ENCODE peak calls at places on chromosome 13, in six cellular contexts. A is fibroblast of mammary gland; M is esophagus muscularis mucosa; O is WTC11; Y is endothelial cell of umbilical vein; C is CD8-positive, alpha-beta T cell. X is an unnamed sample.

GRCh38 chr13:51737609-51738008 is 66.4 kb downstream of the DHRS12 start:
- DNase-seq in O (no peak), C (no peak), A (no peak), M (peak; percentile 17), Y (no peak), X (no peak)

GRCh38 chr13:49760555-49760954 is 31.9 kb downstream of the KPNA3 start:
- DNase-seq in Y (no peak), A (no peak), M (no peak), C (no peak), O (no peak), X (no peak)

GRCh38 chr13:62250501-62251175 is 835.0 kb upstream of the PCDH20 start:
- DNase-seq in C (no peak), M (no peak), O (no peak), Y (no peak), A (no peak), X (no peak)

GRCh38 chr13:90238433-90238832 is 1109.1 kb upstream of the MIR17HG start:
- DNase-seq in M (no peak), O (no peak), C (no peak), A (no peak), Y (no peak), X (no peak)

GRCh38 chr13:36882829-36883390 is 37.1 kb downstream of the SMAD9 start:
- DNase-seq in M (no peak), Y (no peak), C (no peak), O (no peak), A (no peak), X (no peak)

GRCh38 chr13:67619987-67620386 is 389.9 kb upstream of the PCDH9 start:
- DNase-seq in O (no peak), Y (no peak), A (peak; percentile 28), C (no peak), M (no peak), X (no peak)

GRCh38 chr13:30191491-30192100 is 115.8 kb downstream of the KATNAL1 start:
- DNase-seq in O (no peak), A (peak; percentile 38), Y (no peak), C (no peak), M (peak; percentile 72), X (no peak)

GRCh38 chr13:19156013-19156825 is 25.4 kb downstream of the TUBA3C start:
- DNase-seq in C (no peak), M (peak; percentile 79), A (no peak), O (no peak), Y (no peak), X (no peak)

GRCh38 chr13:35478384-35479222 is 2.1 kb upstream of the MAB21L1 start:
- DNase-seq in A (no peak), Y (no peak), O (peak; percentile 52), M (no peak), C (no peak), X (no peak)

GRCh38 chr13:52411629-52412028 is 5.7 kb upstream of the THSD1 start:
- DNase-seq in C (no peak), M (no peak), Y (no peak), A (peak; percentile 87), O (no peak), X (peak; percentile 45)

GRCh38 chr13:60226507-60226906 is 62.8 kb upstream of the DIAPH3 start:
- DNase-seq in A (peak; percentile 35), M (no peak), Y (peak; percentile 9), O (peak; percentile 42), C (no peak), X (no peak)

GRCh38 chr13:85520445-85520844 is 278.8 kb downstream of the SLITRK6 start:
- DNase-seq in A (peak; percentile 45), M (no peak), Y (no peak), C (no peak), O (no peak), X (no peak)

GRCh38 chr13:92346046-92346445 is 880.6 kb upstream of the GPC6 start:
- DNase-seq in A (no peak), O (no peak), C (no peak), M (no peak), Y (no peak), X (no peak)

GRCh38 chr13:99218969-99219368 is 18.3 kb downstream of the UBAC2 start:
- DNase-seq in Y (no peak), A (no peak), O (no peak), C (peak; percentile 79), M (peak; percentile 34), X (no peak)

GRCh38 chr13:105278797-105279425 is 1256.6 kb downstream of the EFNB2 start:
- DNase-seq in M (no peak), Y (no peak), A (no peak), C (no peak), O (peak; percentile 13), X (no peak)

GRCh38 chr13:99207511-99207910 is 6.9 kb downstream of the UBAC2 start:
- DNase-seq in A (no peak), O (no peak), Y (no peak), M (peak; percentile 47), C (no peak), X (no peak)

GRCh38 chr13:51894239-51894638 is 32.5 kb downstream of the CCDC70 start:
- DNase-seq in O (no peak), A (no peak), C (peak; percentile 21), M (no peak), Y (no peak), X (no peak)

GRCh38 chr13:114099191-114099590 is 33.2 kb downstream of the RASA3 start:
- DNase-seq in Y (no peak), M (peak; percentile 94), A (peak; percentile 95), C (no peak), O (peak; percentile 24), X (peak; percentile 82)

GRCh38 chr13:73248711-73249580 is 190.1 kb downstream of the KLF5 start:
- DNase-seq in A (no peak), O (no peak), Y (no peak), C (no peak), M (no peak), X (no peak)

GRCh38 chr13:53138369-53139036 is 109.9 kb downstream of the OLFM4 start:
- DNase-seq in O (no peak), M (no peak), C (no peak), A (peak; percentile 47), Y (no peak), X (no peak)

GRCh38 chr13:74883834-74884233 is 598.1 kb downstream of the TBC1D4 start:
- DNase-seq in Y (no peak), C (no peak), O (no peak), A (peak; percentile 25), M (no peak), X (no peak)
- TF ChIP-seq CTCF in Y (no peak), C (no peak), O (no peak), A (peak; percentile 24), M (no peak), X (no peak)

GRCh38 chr13:39675904-39676303 is 20.4 kb downstream of the COG6 start:
- DNase-seq in M (no peak), C (no peak), Y (no peak), A (no peak), O (no peak), X (no peak)

GRCh38 chr13:39682310-39682709 is 26.8 kb downstream of the COG6 start:
- DNase-seq in A (no peak), M (no peak), O (no peak), C (no peak), Y (no peak), X (no peak)

GRCh38 chr13:39672378-39673132 is 17.1 kb downstream of the COG6 start:
- DNase-seq in Y (no peak), C (no peak), A (peak; percentile 23), M (no peak), O (no peak), X (no peak)

GRCh38 chr13:39676315-39676876 is 20.9 kb downstream of the COG6 start:
- DNase-seq in A (peak; percentile 68), Y (peak; percentile 55), O (no peak), M (no peak), C (no peak), X (no peak)
- TF ChIP-seq CTCF in A (peak; percentile 46), Y (peak; percentile 26), O (no peak), M (peak; percentile 50), C (peak; percentile 81), X (peak; percentile 20)

GRCh38 chr13:74574964-74575728 is 440.9 kb upstream of the KLF12 start:
- DNase-seq in M (no peak), O (no peak), Y (no peak), C (no peak), A (no peak), X (no peak)
- TF ChIP-seq CTCF in M (no peak), O (no peak), Y (no peak), C (no peak), A (no peak), X (no peak)

GRCh38 chr13:102399791-102400618 is 1.8 kb downstream of the FGF14 start:
- DNase-seq in C (peak; percentile 50), A (peak; percentile 19), O (peak; percentile 38), M (no peak), Y (no peak), X (no peak)

GRCh38 chr13:102392810-102393209 is 9.0 kb downstream of the FGF14 start:
- DNase-seq in A (peak; percentile 43), C (no peak), M (no peak), Y (no peak), O (no peak), X (no peak)

GRCh38 chr13:102395174-102395573 is 6.7 kb downstream of the FGF14 start:
- DNase-seq in M (no peak), C (no peak), A (no peak), Y (no peak), O (no peak), X (no peak)

GRCh38 chr13:102395939-102396338 is 5.9 kb downstream of the FGF14 start:
- DNase-seq in Y (no peak), M (no peak), C (no peak), A (no peak), O (no peak), X (no peak)

DNA sequence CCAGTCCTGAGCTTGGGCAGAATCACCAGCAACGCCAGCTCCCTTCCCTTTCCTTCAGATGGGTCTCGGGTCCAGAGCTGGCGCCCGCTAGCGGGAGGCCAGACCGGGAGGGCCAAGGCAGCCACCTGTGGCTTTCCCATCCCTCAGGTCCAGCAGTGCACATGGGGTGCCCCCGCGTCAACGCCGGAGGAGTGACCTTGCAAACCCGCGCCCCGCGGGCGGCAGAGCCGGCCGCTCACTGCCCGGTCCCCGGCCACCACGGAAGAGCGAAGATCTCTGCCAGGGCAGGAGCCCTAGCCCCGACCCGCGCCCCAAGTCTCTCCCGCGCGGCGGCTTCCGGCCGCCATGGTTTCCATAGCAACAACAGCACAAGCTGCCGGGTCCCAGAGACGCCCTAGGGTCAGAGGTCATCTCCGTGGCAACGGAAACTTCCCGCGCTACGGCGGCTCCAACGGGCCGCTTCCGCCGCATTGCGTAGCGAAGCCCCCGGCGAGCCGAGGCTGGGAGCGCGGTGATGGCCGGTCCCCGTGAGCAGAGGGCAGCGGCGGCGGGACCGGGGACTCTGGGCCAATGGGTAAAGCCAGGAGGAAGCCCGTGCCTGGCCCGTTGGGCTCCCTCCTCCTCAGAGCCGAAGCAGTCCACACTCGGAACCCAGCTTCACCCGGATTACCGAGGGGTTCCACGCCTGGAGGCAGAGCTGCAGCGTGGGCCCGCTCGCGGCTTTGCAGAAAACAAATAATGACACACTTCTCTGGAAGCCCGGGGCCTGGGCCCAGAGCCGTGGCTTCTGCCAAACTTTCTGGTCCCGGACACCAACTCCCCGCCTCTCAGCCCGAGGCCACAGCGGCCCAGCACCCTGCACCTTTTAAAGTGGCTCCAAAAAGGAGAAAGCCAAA is 7.4 kb downstream of the FGF14 start:
- DNase-seq in O (peak; percentile 97), C (peak; percentile 98), A (peak; percentile 88), Y (peak; percentile 75), M (peak; percentile 98), X (no peak)
- TF ChIP-seq CTCF in O (no peak), C (no peak), A (no peak), Y (no peak), M (peak; percentile 18), X (peak; percentile 17)

X was measured in AG04449.